ENCODE peak calls at places on chromosome 11, in seven cellular contexts. I is WTC11, F is HCT116, J is H1, C is GM12878, Q is K562, N is HepG2. R is an unnamed sample.

GRCh38 chr11:117484159-117484558 is 156.5 kb downstream of the CEP164 start:
- DNase-seq in J (no peak), N (no peak), I (no peak), C (no peak), Q (no peak), F (no peak), R (no peak)

GRCh38 chr11:86174101-86175046 is 70.2 kb upstream of the EED start:
- DNase-seq in F (no peak), C (no peak), J (no peak), Q (peak; percentile 87), N (peak; percentile 61), I (no peak), R (no peak)

GRCh38 chr11:43944761-43945311 is 2.4 kb downstream of the C11orf96 start:
- DNase-seq in J (no peak), Q (peak; percentile 81), I (peak; percentile 92), N (peak; percentile 19), F (no peak), C (no peak), R (peak; percentile 82)

GRCh38 chr11:1048375-1049070 is 12.0 kb upstream of the MUC6 start:
- DNase-seq in N (no peak), I (peak; percentile 30), F (no peak), J (no peak), Q (no peak), C (no peak), R (no peak)

GRCh38 chr11:110198031-110198729 is 98.2 kb downstream of the RDX start:
- DNase-seq in N (no peak), C (no peak), J (no peak), F (no peak), Q (no peak), I (no peak), R (no peak)

GRCh38 chr11:28461338-28461737 is 353.1 kb downstream of the METTL15 start:
- DNase-seq in C (no peak), Q (no peak), I (no peak), N (no peak), F (no peak), J (no peak), R (no peak)

GRCh38 chr11:107562647-107563208 is 2.8 kb downstream of the ALKBH8 start:
- DNase-seq in C (no peak), F (peak; percentile 93), J (no peak), I (no peak), N (peak; percentile 7), Q (peak; percentile 37), R (no peak)

GRCh38 chr11:8567597-8568198 is 26.3 kb downstream of the STK33 start:
- DNase-seq in N (no peak), C (no peak), Q (no peak), I (no peak), F (no peak), J (no peak), R (no peak)

GRCh38 chr11:112961146-112961668 is at the start of gene NCAM1:
- DNase-seq in C (no peak), Q (peak; percentile 10), I (peak; percentile 97), N (peak; percentile 19), J (peak; percentile 88), F (peak; percentile 67), R (peak; percentile 79)

GRCh38 chr11:87712802-87713202 is 462.4 kb downstream of the RAB38 start:
- DNase-seq in J (no peak), Q (no peak), C (no peak), I (peak; percentile 16), F (no peak), N (no peak), R (no peak)

GRCh38 chr11:108803781-108804180 is 138.9 kb downstream of the DDX10 start:
- DNase-seq in I (no peak), F (no peak), N (no peak), C (no peak), Q (no peak), J (no peak), R (no peak)

GRCh38 chr11:108802492-108802891 is 137.6 kb downstream of the DDX10 start:
- DNase-seq in J (no peak), I (no peak), Q (no peak), F (no peak), N (no peak), C (no peak), R (no peak)

GRCh38 chr11:108807262-108807661 is 142.4 kb downstream of the DDX10 start:
- DNase-seq in C (no peak), Q (no peak), F (no peak), I (no peak), J (no peak), N (no peak), R (no peak)

GRCh38 chr11:108805030-108805429 is 140.2 kb downstream of the DDX10 start:
- DNase-seq in I (no peak), N (no peak), F (no peak), C (no peak), J (no peak), Q (no peak), R (no peak)
- TF ChIP-seq SP1 in I (no peak), N (no peak), F (no peak), C (no peak), J (no peak), Q (no peak), R (no peak)

DNA sequence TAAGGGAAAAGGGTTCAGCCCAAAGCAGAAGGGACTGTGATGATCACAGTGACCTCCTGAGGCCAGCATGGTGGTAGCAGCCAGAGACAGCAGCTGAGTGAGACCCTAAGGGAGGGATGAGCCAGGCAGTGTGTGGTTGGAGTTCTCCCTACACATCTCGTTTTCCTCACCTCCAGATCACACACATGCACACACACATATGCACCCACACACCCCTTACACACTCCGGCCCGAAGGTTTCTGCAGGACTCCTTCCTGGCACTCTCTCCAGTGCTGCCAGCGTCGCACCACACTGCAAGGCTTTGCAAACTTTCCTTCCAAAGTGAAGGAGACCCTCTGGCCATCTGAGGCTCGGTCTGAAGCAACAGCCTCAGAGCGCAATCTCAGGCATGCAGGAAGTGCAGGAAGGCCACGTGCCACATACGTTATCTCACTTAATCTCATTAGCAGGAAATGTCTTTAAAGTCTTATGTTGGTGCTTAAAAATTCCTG is 26.9 kb upstream of the TP53I11 start:
- DNase-seq in C (no peak), Q (no peak), J (no peak), I (no peak), N (no peak), F (no peak), R (peak; percentile 34)
- TF ChIP-seq SP1 in C (no peak), Q (no peak), J (no peak), I (no peak), N (no peak), F (no peak), R (no peak)

GRCh38 chr11:2558402-2558801 is 113.6 kb downstream of the KCNQ1 start:
- DNase-seq in Q (no peak), F (no peak), C (no peak), I (no peak), J (no peak), N (no peak), R (no peak)

GRCh38 chr11:2557381-2557780 is 112.6 kb downstream of the KCNQ1 start:
- DNase-seq in N (no peak), Q (no peak), J (no peak), C (no peak), F (no peak), I (no peak), R (no peak)

GRCh38 chr11:2561283-2562180 is 116.7 kb downstream of the KCNQ1 start:
- DNase-seq in J (no peak), C (no peak), I (peak; percentile 8), N (no peak), Q (no peak), F (no peak), R (no peak)

GRCh38 chr11:2558861-2559526 is 114.2 kb downstream of the KCNQ1 start:
- DNase-seq in F (no peak), C (no peak), I (peak; percentile 2), Q (no peak), N (no peak), J (no peak), R (no peak)

DNA sequence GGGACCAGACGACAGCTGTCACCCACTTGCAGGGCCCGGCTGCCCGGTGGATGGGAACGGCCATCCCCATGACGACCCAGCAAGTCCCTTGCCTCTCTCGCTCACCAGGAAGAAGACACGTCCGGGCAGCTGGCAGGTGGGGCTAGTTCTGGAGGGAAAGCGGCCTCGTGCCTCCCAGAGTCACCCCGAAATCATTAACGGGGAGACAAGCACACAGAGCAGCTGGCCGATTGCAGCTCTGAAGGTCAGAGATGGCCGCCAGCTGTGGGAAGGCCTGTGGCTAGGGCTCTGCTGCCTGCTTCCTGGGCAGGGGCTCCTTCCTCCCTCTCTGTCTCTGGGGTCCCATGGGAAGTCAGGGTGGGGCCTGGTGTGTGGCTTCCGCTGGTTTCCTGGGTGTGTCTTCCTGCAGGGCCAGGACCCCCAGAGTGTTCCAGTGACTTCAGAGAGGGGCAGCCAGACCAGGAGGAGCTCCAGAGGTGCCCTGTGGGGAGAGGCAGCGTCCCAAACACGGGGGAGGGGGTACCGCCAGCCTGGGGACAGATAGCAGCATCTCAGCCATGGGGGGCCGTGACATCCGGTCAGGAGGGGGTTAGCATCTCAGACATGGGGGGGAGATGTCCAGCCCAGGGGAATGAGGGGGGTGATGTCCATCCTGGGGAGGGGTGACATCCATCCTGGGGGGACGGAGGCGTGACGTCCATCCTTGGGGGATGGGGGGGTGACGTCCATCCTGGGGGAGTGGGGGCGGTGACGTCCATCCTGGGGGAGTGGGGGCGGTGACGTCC is 114.9 kb downstream of the KCNQ1 start:
- DNase-seq in C (no peak), J (no peak), I (peak; percentile 7), F (no peak), Q (no peak), N (no peak), R (no peak)
- TF ChIP-seq SP1 in C (no peak), J (no peak), I (no peak), F (no peak), Q (no peak), N (no peak), R (no peak)

GRCh38 chr11:134412508-134413333 is 679 bp upstream of the B3GAT1 start:
- DNase-seq in Q (no peak), C (no peak), I (peak; percentile 54), N (no peak), F (no peak), J (no peak), R (peak; percentile 34)

GRCh38 chr11:134413334-134414035 is 1.4 kb upstream of the B3GAT1 start:
- DNase-seq in J (no peak), N (no peak), Q (no peak), I (peak; percentile 23), F (no peak), C (no peak), R (no peak)

GRCh38 chr11:134410766-134411165 is 1.3 kb downstream of the B3GAT1 start:
- DNase-seq in N (no peak), I (no peak), Q (no peak), C (no peak), J (no peak), F (no peak), R (no peak)

GRCh38 chr11:134414036-134414731 is 2.1 kb upstream of the B3GAT1 start:
- DNase-seq in C (no peak), F (no peak), J (no peak), Q (no peak), I (no peak), N (no peak), R (no peak)

GRCh38 chr11:134411887-134412507 is at the start of gene B3GAT1:
- DNase-seq in F (no peak), N (no peak), Q (no peak), C (no peak), J (no peak), I (peak; percentile 52), R (peak; percentile 54)
- TF ChIP-seq SP1 in F (no peak), N (no peak), Q (no peak), C (no peak), J (no peak), I (no peak), R (no peak)

R was measured in HEK293T.